ENCODE peak calls at places on chromosomes 11 and 22, in seven cellular contexts. Y is GM12878, Q is HCT116, J is H1, I is SK-N-SH, S is HepG2, X is K562. Z is an unnamed sample. For H3K4me1, the result is how much of the 10 kb centered on the place peaks cover.

GRCh38 chr22:39984750-39985149 is 10.0 kb upstream of the FAM83F start:
- DNase-seq in Q (no peak), Y (no peak), X (no peak), I (no peak), S (no peak), J (no peak), Z (no peak)

GRCh38 chr11:130769782-130770565 is 146.3 kb downstream of the SNX19 start:
- DNase-seq in Q (no peak), X (no peak), S (no peak), I (no peak), J (no peak), Y (no peak), Z (no peak)

GRCh38 chr22:36032611-36033010 is 4.0 kb upstream of the RBFOX2 start:
- DNase-seq in X (no peak), S (no peak), I (no peak), J (no peak), Q (no peak), Y (no peak), Z (no peak)

GRCh38 chr11:112160452-112160851 is 3.4 kb downstream of the IL18 start:
- DNase-seq in X (no peak), Y (no peak), Q (no peak), I (no peak), J (no peak), S (no peak), Z (no peak)

GRCh38 chr11:14125529-14125928 is 163.0 kb downstream of the SPON1 start:
- DNase-seq in S (no peak), Y (no peak), Q (peak), X (no peak), I (no peak), J (no peak), Z (no peak)

GRCh38 chr22:26842103-26842502 is 184.7 kb downstream of the MIAT start:
- DNase-seq in X (no peak), Q (no peak), S (no peak), J (no peak), I (no peak), Y (no peak), Z (no peak)

GRCh38 chr11:63682045-63682915 is 980 bp downstream of the RTN3 start:
- DNase-seq in J (no peak), I (peak), S (peak), X (peak), Y (no peak), Q (no peak), Z (no peak)

GRCh38 chr22:30486118-30486517 is 14.3 kb upstream of the SEC14L3 start:
- DNase-seq in S (no peak), J (no peak), X (no peak), Q (no peak), I (no peak), Y (no peak), Z (no peak)

GRCh38 chr11:34288482-34288881 is 69.3 kb downstream of the ABTB2 start:
- DNase-seq in I (no peak), Q (no peak), S (no peak), X (no peak), Y (no peak), J (no peak), Z (no peak)

GRCh38 chr11:433641-434040 is 8.2 kb downstream of the ANO9 start:
- DNase-seq in Y (no peak), I (peak), J (no peak), Q (no peak), S (no peak), X (no peak), Z (no peak)

GRCh38 chr11:62054484-62055121 is 69.2 kb upstream of the INCENP start:
- DNase-seq in S (peak), X (no peak), J (no peak), Y (no peak), Q (peak), I (no peak), Z (peak)

GRCh38 chr11:115471367-115471766 is 32.8 kb downstream of the CADM1 start:
- DNase-seq in J (no peak), I (no peak), X (no peak), Y (peak), S (peak), Q (no peak), Z (no peak)

GRCh38 chr11:14703731-14704130 is 60.1 kb downstream of the PDE3B start:
- DNase-seq in J (no peak), X (no peak), Q (no peak), Y (no peak), S (no peak), I (no peak), Z (no peak)

GRCh38 chr11:27468643-27469332 is 3.8 kb downstream of the LGR4 start:
- DNase-seq in Y (no peak), Q (no peak), I (no peak), J (no peak), X (no peak), S (no peak), Z (no peak)

GRCh38 chr22:45008853-45009751 is 703 bp downstream of the PHF21B start:
- DNase-seq in S (no peak), Q (no peak), I (peak), X (no peak), Y (no peak), J (no peak), Z (no peak)

GRCh38 chr11:16606784-16607674 is 131.4 kb upstream of the C11orf58 start:
- DNase-seq in S (no peak), J (no peak), Y (no peak), X (peak), Q (no peak), I (peak), Z (no peak)

GRCh38 chr11:73239111-73239521 is 21.0 kb downstream of the P2RY2 start:
- DNase-seq in S (no peak), J (no peak), Q (no peak), I (no peak), Y (no peak), X (no peak), Z (no peak)

GRCh38 chr22:38353142-38353629 is 36.0 kb upstream of the CSNK1E start:
- DNase-seq in J (peak), X (peak), I (peak), Q (peak), S (no peak), Y (no peak), Z (no peak)

GRCh38 chr11:124791626-124792341 is 8.4 kb downstream of the MSANTD2 start:
- DNase-seq in Q (no peak), I (no peak), Y (no peak), X (no peak), J (no peak), S (no peak), Z (no peak)

GRCh38 chr11:131109256-131109655 is 193.0 kb upstream of the SNX19 start:
- DNase-seq in X (no peak), S (no peak), J (no peak), I (no peak), Y (no peak), Q (no peak), Z (no peak)

GRCh38 chr11:66493124-66493523 is 12.9 kb downstream of the DPP3 start:
- DNase-seq in X (no peak), I (no peak), Q (no peak), Y (no peak), J (no peak), S (no peak), Z (no peak)

GRCh38 chr22:24417901-24418641 is 9.3 kb upstream of the ADORA2A start:
- DNase-seq in J (no peak), Y (no peak), Q (no peak), X (no peak), S (no peak), I (peak), Z (no peak)

GRCh38 chr11:18698341-18699268 is at the start of gene TMEM86A:
- DNase-seq in Q (peak), X (peak), Y (no peak), J (no peak), I (peak), S (peak), Z (no peak)

GRCh38 chr11:64226507-64227051 is 505 bp downstream of the NUDT22 start:
- DNase-seq in X (peak), I (peak), Y (no peak), S (peak), Q (no peak), J (no peak), Z (no peak)

GRCh38 chr11:48077251-48077650 is 96.9 kb downstream of the PTPRJ start:
- DNase-seq in I (no peak), Q (no peak), X (no peak), S (no peak), Y (no peak), J (no peak), Z (no peak)
- TF ChIP-seq SIN3A in I (no peak), Q (no peak), X (no peak), S (no peak), Y (no peak), J (no peak), Z (no peak)

GRCh38 chr22:22941831-22942510 is 54.4 kb downstream of the IGLL5 start:
- DNase-seq in J (no peak), I (no peak), X (no peak), Y (no peak), Q (no peak), S (no peak), Z (no peak)

GRCh38 chr22:22938672-22939536 is 51.3 kb downstream of the IGLL5 start:
- DNase-seq in X (peak), Y (no peak), S (no peak), J (no peak), I (no peak), Q (no peak), Z (no peak)

GRCh38 chr22:22942511-22943329 is 55.1 kb downstream of the IGLL5 start:
- DNase-seq in I (peak), X (peak), S (peak), Y (peak), J (no peak), Q (peak), Z (no peak)

GRCh38 chr22:22939537-22940368 is 52.1 kb downstream of the IGLL5 start:
- DNase-seq in Q (no peak), Y (no peak), X (peak), I (no peak), J (no peak), S (no peak), Z (no peak)

DNA sequence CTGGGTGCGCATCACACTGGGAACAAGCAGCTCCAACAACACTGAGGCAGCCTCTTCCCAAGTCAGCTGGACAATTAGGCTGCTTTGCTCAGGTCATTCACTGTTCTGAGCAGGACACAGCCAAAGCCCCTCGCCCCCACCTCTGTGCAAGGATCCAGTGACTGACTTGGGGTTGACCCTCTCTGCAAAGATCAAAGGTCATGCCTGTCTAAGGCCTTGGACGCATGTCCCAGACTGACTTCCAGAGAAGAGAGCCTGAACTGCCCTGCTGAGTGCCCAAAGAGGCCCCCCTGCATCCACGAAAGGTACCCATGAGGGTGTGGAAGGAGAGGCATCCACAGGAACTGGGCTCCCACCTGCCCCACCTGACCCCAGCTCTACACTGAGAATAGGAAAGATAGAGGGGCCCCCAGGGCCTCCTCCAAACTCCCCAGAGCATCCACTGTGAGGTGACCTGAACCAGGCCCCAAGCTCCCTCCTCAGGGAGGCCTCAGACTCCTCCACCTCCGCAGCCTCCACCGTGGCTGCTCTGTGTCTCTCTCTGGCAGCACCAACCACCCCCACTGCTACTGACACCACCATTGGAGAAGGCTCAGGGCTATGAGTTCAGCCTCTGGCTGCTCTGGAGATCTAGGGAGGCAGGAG is 53.5 kb downstream of the IGLL5 start:
- DNase-seq in X (no peak), S (no peak), J (no peak), I (no peak), Q (no peak), Y (no peak), Z (no peak)
- H3K4me1 ChIP-seq in X (under half), S (under half), J (under half), I (under half), Q (under half), Y (half or more), Z (under half)

GRCh38 chr11:45252877-45253276 is 33.3 kb downstream of the SYT13 start:
- DNase-seq in I (no peak), J (no peak), S (no peak), X (no peak), Q (no peak), Y (no peak), Z (no peak)

GRCh38 chr11:45253640-45254039 is 32.5 kb downstream of the SYT13 start:
- DNase-seq in I (no peak), Q (no peak), S (no peak), X (peak), Y (no peak), J (no peak), Z (no peak)

GRCh38 chr11:45252134-45252856 is 33.8 kb downstream of the SYT13 start:
- DNase-seq in S (peak), I (peak), Q (peak), X (peak), J (peak), Y (no peak), Z (no peak)

GRCh38 chr11:45250035-45250693 is 36.0 kb downstream of the SYT13 start:
- DNase-seq in S (no peak), I (no peak), Q (no peak), Y (peak), X (no peak), J (no peak), Z (no peak)

DNA sequence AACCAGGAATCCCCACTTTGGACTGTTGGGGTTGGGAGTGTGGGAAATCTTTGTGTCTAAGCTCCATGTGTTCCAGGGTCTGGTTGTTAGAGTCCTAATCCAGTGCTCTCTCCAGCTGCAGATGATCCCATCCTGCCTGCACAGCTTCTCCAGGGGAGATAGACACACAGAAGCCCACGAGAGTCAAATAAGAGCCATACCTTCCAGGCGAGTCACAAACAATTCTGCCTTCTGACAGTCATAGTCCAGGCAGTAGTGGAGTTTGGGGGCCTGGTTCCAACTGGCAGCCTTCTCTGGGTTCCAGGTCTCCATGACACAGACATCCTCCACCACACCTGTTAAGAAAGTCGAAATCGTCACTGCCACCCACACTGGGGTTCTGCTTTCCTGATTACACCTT is 32.1 kb downstream of the SYT13 start:
- DNase-seq in J (no peak), S (no peak), X (no peak), Q (no peak), I (no peak), Y (no peak), Z (no peak)
- TF ChIP-seq SIN3A in J (no peak), S (no peak), X (no peak), Q (no peak), I (no peak), Y (no peak), Z (no peak)

GRCh38 chr22:46091277-46091977 is 58.9 kb upstream of the PPARA start:
- DNase-seq in X (no peak), Q (no peak), J (no peak), I (no peak), S (no peak), Y (no peak), Z (no peak)

GRCh38 chr22:46089426-46090041 is 60.8 kb upstream of the PPARA start:
- DNase-seq in S (no peak), X (no peak), I (no peak), J (no peak), Y (no peak), Q (no peak), Z (no peak)

GRCh38 chr22:46088541-46089311 is 61.6 kb upstream of the PPARA start:
- DNase-seq in Y (no peak), S (no peak), J (no peak), Q (no peak), X (no peak), I (no peak), Z (no peak)

GRCh38 chr22:46090631-46091201 is 59.6 kb upstream of the PPARA start:
- DNase-seq in Y (no peak), I (no peak), J (no peak), S (no peak), Q (no peak), X (no peak), Z (no peak)

GRCh38 chr22:46090051-46090591 is 60.2 kb upstream of the PPARA start:
- DNase-seq in X (no peak), Y (no peak), I (no peak), J (no peak), Q (no peak), S (no peak), Z (no peak)
- H3K4me1 ChIP-seq in X (under half), Y (under half), I (half or more), J (under half), Q (under half), S (under half), Z (half or more)

GRCh38 chr22:50504245-50505211 is 3.0 kb downstream of the LMF2 start:
- DNase-seq in Q (no peak), I (no peak), S (no peak), Y (no peak), J (no peak), X (no peak), Z (no peak)

GRCh38 chr22:50502096-50502495 is 5.4 kb downstream of the LMF2 start:
- DNase-seq in S (no peak), Q (no peak), I (no peak), X (no peak), Y (no peak), J (no peak), Z (no peak)

GRCh38 chr22:50505276-50505775 is 2.2 kb downstream of the LMF2 start:
- DNase-seq in X (no peak), J (no peak), Y (no peak), Q (no peak), S (no peak), I (no peak), Z (no peak)

GRCh38 chr22:50502628-50503474 is 4.7 kb downstream of the LMF2 start:
- DNase-seq in X (no peak), S (no peak), Q (no peak), J (no peak), Y (no peak), I (no peak), Z (no peak)

GRCh38 chr22:50503475-50504145 is 3.9 kb downstream of the LMF2 start:
- DNase-seq in J (no peak), X (no peak), Q (no peak), I (no peak), Y (no peak), S (no peak), Z (no peak)
- TF ChIP-seq SIN3A in J (no peak), X (no peak), Q (no peak), I (no peak), Y (no peak), S (no peak), Z (no peak)

GRCh38 chr22:25658641-25659040 is 83.3 kb upstream of the MYO18B start:
- DNase-seq in Q (no peak), X (no peak), Y (no peak), S (no peak), I (no peak), J (no peak), Z (no peak)

GRCh38 chr22:25661067-25661466 is 80.9 kb upstream of the MYO18B start:
- DNase-seq in Q (no peak), S (no peak), Y (no peak), J (no peak), I (peak), X (no peak), Z (no peak)

GRCh38 chr22:25655536-25655935 is 86.5 kb upstream of the MYO18B start:
- DNase-seq in X (no peak), Q (no peak), I (no peak), Y (no peak), S (no peak), J (no peak), Z (no peak)

GRCh38 chr22:25656724-25657123 is 85.3 kb upstream of the MYO18B start:
- DNase-seq in J (no peak), Y (peak), Q (no peak), X (no peak), S (no peak), I (no peak), Z (no peak)

GRCh38 chr22:25659413-25659812 is 82.6 kb upstream of the MYO18B start:
- DNase-seq in Y (no peak), J (no peak), I (no peak), Q (no peak), X (no peak), S (peak), Z (no peak)
- H3K4me1 ChIP-seq in Y (under half), J (under half), I (under half), Q (under half), X (under half), S (half or more), Z (under half)

GRCh38 chr11:2779981-2780849 is 80.4 kb upstream of the KCNQ1OT1 start:
- DNase-seq in J (no peak), I (peak), Q (no peak), S (peak), X (peak), Y (no peak), Z (no peak)
- TF ChIP-seq SIN3A in J (no peak), I (no peak), Q (no peak), S (no peak), X (no peak), Y (no peak), Z (no peak)

GRCh38 chr22:17984114-17984513 is 40.2 kb downstream of the MICAL3 start:
- DNase-seq in Y (no peak), X (no peak), J (no peak), Q (no peak), S (no peak), I (no peak), Z (no peak)
- H3K4me1 ChIP-seq in Y (under half), X (under half), J (under half), Q (under half), S (under half), I (under half), Z (under half)

DNA sequence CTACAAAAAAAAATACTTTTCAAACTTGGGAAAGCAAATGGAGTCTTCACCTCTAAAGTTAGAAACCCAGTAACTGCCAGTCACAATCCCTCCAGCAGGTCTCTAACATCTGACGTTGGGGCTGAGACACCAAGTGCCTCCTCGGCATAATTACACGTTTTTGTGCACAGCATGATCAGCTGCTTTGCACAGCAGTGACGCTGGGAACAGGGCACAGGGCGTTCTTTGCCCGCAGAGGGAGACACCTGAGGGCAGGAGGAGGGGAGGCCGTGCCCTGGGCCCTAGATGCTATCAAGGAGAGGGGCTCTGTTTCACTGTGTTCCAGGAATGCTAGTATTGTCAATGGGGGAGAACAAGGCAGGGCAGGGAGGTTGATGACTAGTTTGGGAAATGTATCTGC is 120.1 kb downstream of the PARVA start:
- DNase-seq in J (no peak), S (no peak), Q (no peak), Y (no peak), X (no peak), I (no peak), Z (no peak)
- TF ChIP-seq SIN3A in J (no peak), S (no peak), Q (no peak), Y (no peak), X (no peak), I (no peak), Z (no peak)

GRCh38 chr11:59267196-59267595 is 54.5 kb upstream of the MPEG1 start:
- DNase-seq in Y (peak), I (no peak), S (no peak), Q (no peak), X (no peak), J (no peak), Z (no peak)

GRCh38 chr11:59264736-59265135 is 52.0 kb upstream of the MPEG1 start:
- DNase-seq in J (no peak), X (no peak), Q (no peak), Y (no peak), S (no peak), I (no peak), Z (no peak)

GRCh38 chr11:59267738-59268475 is 55.2 kb upstream of the MPEG1 start:
- DNase-seq in Y (no peak), S (no peak), X (no peak), I (no peak), J (no peak), Q (no peak), Z (no peak)

GRCh38 chr11:59266491-59266890 is 53.8 kb upstream of the MPEG1 start:
- DNase-seq in Y (no peak), Q (no peak), J (no peak), I (no peak), X (no peak), S (no peak), Z (no peak)

DNA sequence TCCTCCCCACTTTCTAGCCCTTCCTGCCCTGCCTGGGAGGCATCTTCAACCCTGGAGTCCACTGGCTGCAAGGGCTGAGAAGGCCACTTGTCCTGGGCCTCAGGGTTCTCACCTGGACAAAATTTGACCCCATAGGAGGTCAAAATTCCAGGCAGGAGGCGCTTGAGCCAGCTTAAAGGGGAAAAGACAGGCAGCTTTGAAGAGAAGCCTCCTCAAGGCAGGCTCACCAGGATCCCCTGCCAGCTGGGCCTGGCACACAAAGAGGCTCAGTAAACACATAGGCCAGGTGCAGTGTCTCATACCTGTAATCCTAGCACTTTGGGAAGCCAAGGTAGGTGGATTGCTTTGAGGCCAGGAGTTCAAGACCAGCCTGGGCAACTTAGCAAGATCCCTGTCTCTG is 53.0 kb upstream of the MPEG1 start:
- DNase-seq in I (no peak), X (no peak), J (no peak), Q (no peak), Y (no peak), S (no peak), Z (no peak)
- H3K4me1 ChIP-seq in I (under half), X (under half), J (under half), Q (under half), Y (under half), S (under half), Z (under half)